ENCODE peak calls at places on chromosomes 4 and X, in eight cellular contexts. One of them, this sample, is unnamed.

GRCh38 chrX:100864967-100865366 is 9.2 kb downstream of the NOX1 start:
- DNase-seq in A549: no peak
- DNase-seq in H1: no peak
- DNase-seq in endothelial cell of umbilical vein: peak
- DNase-seq in K562: no peak
- DNase-seq in HCT116: no peak
- DNase-seq in HepG2: no peak
- DNase-seq in GM12878: no peak
- DNase-seq in this sample: no peak

GRCh38 chrX:123797543-123798447 is 62.1 kb upstream of the XIAP start:
- DNase-seq in A549: peak
- DNase-seq in H1: no peak
- DNase-seq in endothelial cell of umbilical vein: no peak
- DNase-seq in K562: no peak
- DNase-seq in HCT116: no peak
- DNase-seq in HepG2: peak
- DNase-seq in GM12878: no peak
- DNase-seq in this sample: peak

GRCh38 chr4:88179261-88179660 is 20.8 kb upstream of the ABCG2 start:
- DNase-seq in A549: no peak
- DNase-seq in H1: no peak
- DNase-seq in endothelial cell of umbilical vein: no peak
- DNase-seq in K562: no peak
- DNase-seq in HCT116: no peak
- DNase-seq in HepG2: no peak
- DNase-seq in GM12878: no peak
- DNase-seq in this sample: no peak

GRCh38 chr4:69092190-69092589 is 4.1 kb upstream of the UGT2B7 start:
- DNase-seq in A549: no peak
- DNase-seq in H1: no peak
- DNase-seq in endothelial cell of umbilical vein: peak
- DNase-seq in K562: no peak
- DNase-seq in HCT116: no peak
- DNase-seq in HepG2: no peak
- DNase-seq in GM12878: no peak
- DNase-seq in this sample: peak

GRCh38 chrX:121389976-121390709 is 342.7 kb downstream of the GLUD2 start:
- DNase-seq in A549: no peak
- DNase-seq in H1: no peak
- DNase-seq in endothelial cell of umbilical vein: no peak
- DNase-seq in K562: no peak
- DNase-seq in HCT116: peak
- DNase-seq in HepG2: peak
- DNase-seq in GM12878: no peak
- DNase-seq in this sample: no peak

GRCh38 chr4:6157926-6158325 is 42.4 kb downstream of the JAKMIP1 start:
- DNase-seq in A549: no peak
- DNase-seq in H1: no peak
- DNase-seq in endothelial cell of umbilical vein: no peak
- DNase-seq in K562: no peak
- DNase-seq in HCT116: no peak
- DNase-seq in HepG2: no peak
- DNase-seq in GM12878: no peak
- DNase-seq in this sample: no peak

GRCh38 chr4:66639361-66639760 is 905.9 kb downstream of the CENPC start:
- DNase-seq in A549: no peak
- DNase-seq in H1: no peak
- DNase-seq in endothelial cell of umbilical vein: peak
- DNase-seq in K562: no peak
- DNase-seq in HCT116: no peak
- DNase-seq in HepG2: no peak
- DNase-seq in GM12878: no peak
- DNase-seq in this sample: no peak

GRCh38 chr4:65367306-65367705 is 303.0 kb downstream of the EPHA5 start:
- DNase-seq in A549: no peak
- DNase-seq in H1: no peak
- DNase-seq in endothelial cell of umbilical vein: no peak
- DNase-seq in K562: no peak
- DNase-seq in HCT116: no peak
- DNase-seq in HepG2: no peak
- DNase-seq in GM12878: no peak
- DNase-seq in this sample: no peak

GRCh38 chr4:141469392-141469791 is 167.0 kb upstream of the IL15 start:
- DNase-seq in A549: no peak
- DNase-seq in H1: no peak
- DNase-seq in endothelial cell of umbilical vein: no peak
- DNase-seq in K562: no peak
- DNase-seq in HCT116: no peak
- DNase-seq in HepG2: no peak
- DNase-seq in GM12878: no peak
- DNase-seq in this sample: no peak

GRCh38 chr4:1985287-1985686 is 23.5 kb downstream of the NELFA start:
- DNase-seq in A549: no peak
- DNase-seq in H1: no peak
- DNase-seq in endothelial cell of umbilical vein: no peak
- DNase-seq in K562: no peak
- DNase-seq in HCT116: no peak
- DNase-seq in HepG2: no peak
- DNase-seq in GM12878: no peak
- DNase-seq in this sample: no peak

GRCh38 chrX:107700317-107700774 is 72.0 kb downstream of the PRPS1 start:
- DNase-seq in A549: no peak
- DNase-seq in H1: no peak
- DNase-seq in endothelial cell of umbilical vein: no peak
- DNase-seq in K562: no peak
- DNase-seq in HCT116: no peak
- DNase-seq in HepG2: no peak
- DNase-seq in GM12878: no peak
- DNase-seq in this sample: peak

GRCh38 chr4:149790172-149790907 is 25.3 kb downstream of the IQCM start:
- DNase-seq in A549: no peak
- DNase-seq in H1: no peak
- DNase-seq in endothelial cell of umbilical vein: no peak
- DNase-seq in K562: no peak
- DNase-seq in HCT116: no peak
- DNase-seq in HepG2: no peak
- DNase-seq in GM12878: no peak
- DNase-seq in this sample: peak

GRCh38 chr4:60790608-60791007 is 409.5 kb upstream of the ADGRL3 start:
- DNase-seq in A549: no peak
- DNase-seq in H1: no peak
- DNase-seq in endothelial cell of umbilical vein: no peak
- DNase-seq in K562: no peak
- DNase-seq in HCT116: no peak
- DNase-seq in HepG2: no peak
- DNase-seq in GM12878: no peak
- DNase-seq in this sample: no peak

GRCh38 chrX:94097852-94098251 is 423.8 kb downstream of the FAM133A start:
- DNase-seq in A549: no peak
- DNase-seq in H1: no peak
- DNase-seq in endothelial cell of umbilical vein: no peak
- DNase-seq in K562: no peak
- DNase-seq in HCT116: no peak
- DNase-seq in HepG2: no peak
- DNase-seq in GM12878: no peak
- DNase-seq in this sample: no peak

GRCh38 chrX:54045563-54046228 is 1.4 kb upstream of the PHF8 start:
- DNase-seq in A549: peak
- DNase-seq in H1: no peak
- DNase-seq in endothelial cell of umbilical vein: no peak
- DNase-seq in K562: no peak
- DNase-seq in HCT116: no peak
- DNase-seq in HepG2: peak
- DNase-seq in GM12878: no peak
- DNase-seq in this sample: peak

DNA sequence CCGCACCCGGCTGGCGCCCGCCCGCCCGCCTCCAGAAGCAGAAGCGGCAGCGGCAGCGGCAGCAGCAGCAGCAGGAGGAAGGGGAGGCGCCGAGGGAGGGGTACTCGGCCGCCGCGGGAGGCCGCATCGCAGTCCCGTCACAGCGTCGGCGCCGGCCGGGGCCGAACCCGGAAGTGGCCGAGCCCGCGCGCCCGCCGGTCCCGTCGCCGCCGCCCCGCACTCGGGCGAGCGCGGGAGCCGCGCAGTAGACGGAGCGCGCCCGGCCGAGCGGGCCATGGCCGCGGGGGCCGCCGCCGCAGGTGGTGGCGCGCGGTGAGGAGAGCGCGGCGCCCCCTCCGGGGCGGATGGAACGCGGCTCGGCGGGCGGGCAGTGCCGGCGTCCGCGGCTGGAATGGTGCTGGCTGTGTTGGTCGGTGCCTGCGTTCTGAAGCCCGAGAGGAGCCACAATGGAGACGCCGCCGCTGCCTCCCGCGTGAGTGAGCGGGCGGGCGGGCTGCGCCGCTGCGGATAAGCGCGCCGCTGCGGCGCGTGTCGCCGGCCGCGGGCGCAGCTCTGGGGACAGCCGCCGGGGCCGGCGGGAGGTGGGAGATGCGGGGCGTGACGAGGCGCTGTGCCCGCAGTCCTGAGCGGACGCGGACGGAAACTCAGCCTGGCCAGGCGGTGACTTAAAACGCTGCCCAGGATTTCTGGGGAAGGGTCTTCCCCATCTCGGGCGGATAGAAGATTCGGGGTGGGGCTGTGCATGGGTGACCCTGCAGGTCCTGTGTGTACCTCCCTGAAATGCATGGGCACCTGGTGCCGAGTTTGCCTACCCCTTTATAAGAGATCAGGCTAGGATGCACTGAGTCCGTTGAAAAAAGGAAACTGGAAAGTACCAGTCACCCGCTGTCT is at the start of gene KLHL2:
- DNase-seq in A549: peak
- DNase-seq in H1: no peak
- DNase-seq in endothelial cell of umbilical vein: peak
- DNase-seq in K562: peak
- DNase-seq in HCT116: no peak
- DNase-seq in HepG2: peak
- DNase-seq in GM12878: no peak
- DNase-seq in this sample: peak
- TF ChIP-seq POLR2A in A549: peak
- TF ChIP-seq POLR2A in H1: peak
- TF ChIP-seq POLR2A in endothelial cell of umbilical vein: peak
- TF ChIP-seq POLR2A in K562: no peak
- TF ChIP-seq POLR2A in HCT116: peak
- TF ChIP-seq POLR2A in HepG2: peak
- TF ChIP-seq POLR2A in GM12878: peak
- TF ChIP-seq POLR2A in this sample: peak

DNA sequence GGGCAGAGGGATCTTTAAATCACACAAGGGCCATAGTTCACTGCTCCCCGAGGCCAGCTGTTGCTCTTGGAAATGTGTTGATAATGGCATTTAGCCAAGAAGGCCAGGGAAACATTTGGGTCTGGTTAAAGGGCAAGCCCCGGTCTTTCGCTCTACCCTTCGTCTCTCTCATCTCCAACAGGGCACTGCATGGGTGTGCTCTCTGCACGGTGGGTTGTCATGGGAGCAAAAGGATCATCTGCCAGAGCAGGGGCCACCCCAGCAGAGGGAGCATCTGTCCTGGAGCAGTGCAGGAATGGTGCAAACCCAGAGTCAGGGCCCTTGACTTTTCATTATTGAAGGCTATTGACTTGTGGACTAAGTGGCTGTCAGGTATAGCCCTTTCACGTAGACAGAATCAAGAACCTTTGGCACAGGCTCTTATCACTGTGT is 22.7 kb upstream of the PGRMC2 start:
- DNase-seq in A549: peak
- DNase-seq in H1: no peak
- DNase-seq in endothelial cell of umbilical vein: no peak
- DNase-seq in K562: peak
- DNase-seq in HCT116: no peak
- DNase-seq in HepG2: peak
- DNase-seq in GM12878: no peak
- DNase-seq in this sample: no peak
- TF ChIP-seq CTCF in A549: peak
- TF ChIP-seq CTCF in H1: peak
- TF ChIP-seq CTCF in endothelial cell of umbilical vein: no peak
- TF ChIP-seq CTCF in K562: peak
- TF ChIP-seq CTCF in HCT116: no peak
- TF ChIP-seq CTCF in HepG2: peak
- TF ChIP-seq CTCF in GM12878: no peak
- TF ChIP-seq CTCF in this sample: no peak

DNA sequence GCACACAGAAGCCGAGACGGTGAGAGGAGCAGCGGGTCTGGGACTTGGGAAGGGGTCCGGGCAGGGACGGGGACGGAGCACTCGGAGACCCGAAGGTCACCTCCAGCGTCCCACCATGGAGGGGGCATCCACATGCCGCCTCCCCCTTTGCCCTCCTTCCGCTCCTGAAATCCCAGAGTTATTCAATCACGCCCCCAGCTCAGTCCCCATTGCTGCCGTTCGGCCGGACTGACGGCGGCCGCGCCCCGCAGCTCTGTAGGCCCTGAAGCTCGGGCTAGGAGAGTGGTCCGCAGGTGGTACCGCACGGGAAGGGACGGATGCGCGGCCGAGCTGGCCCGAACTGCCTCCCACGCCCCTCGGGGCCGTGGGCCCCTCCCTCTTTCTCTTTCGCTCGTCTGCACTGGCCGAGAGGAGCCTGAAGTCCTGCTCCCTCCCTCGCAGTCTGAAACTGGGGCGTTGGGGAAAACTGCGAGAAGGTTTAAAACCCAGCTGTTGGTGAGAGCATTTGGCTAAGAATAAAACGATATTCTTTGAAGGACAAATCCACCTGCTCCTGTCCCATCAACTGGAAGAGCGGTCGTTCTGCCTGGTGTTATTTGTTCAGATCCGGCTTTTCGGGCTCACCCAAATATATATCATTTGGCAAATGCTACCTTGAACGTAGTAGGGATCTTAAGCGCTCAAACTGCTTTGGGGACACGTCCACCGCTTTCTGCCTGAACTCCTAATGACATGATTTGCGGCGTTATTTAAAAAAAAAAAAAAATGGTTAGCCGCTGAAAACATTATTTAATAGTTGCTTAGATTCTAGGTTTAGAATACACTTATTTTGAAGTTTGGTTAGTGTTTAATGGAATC is 719 bp downstream of the USO1 start:
- DNase-seq in A549: peak
- DNase-seq in H1: no peak
- DNase-seq in endothelial cell of umbilical vein: peak
- DNase-seq in K562: peak
- DNase-seq in HCT116: peak
- DNase-seq in HepG2: peak
- DNase-seq in GM12878: peak
- DNase-seq in this sample: peak
- TF ChIP-seq MAX in A549: no peak
- TF ChIP-seq MAX in H1: peak
- TF ChIP-seq MAX in endothelial cell of umbilical vein: no peak
- TF ChIP-seq MAX in K562: no peak
- TF ChIP-seq MAX in HCT116: peak
- TF ChIP-seq MAX in HepG2: peak
- TF ChIP-seq MAX in GM12878: no peak
- TF ChIP-seq MAX in this sample: peak

DNA sequence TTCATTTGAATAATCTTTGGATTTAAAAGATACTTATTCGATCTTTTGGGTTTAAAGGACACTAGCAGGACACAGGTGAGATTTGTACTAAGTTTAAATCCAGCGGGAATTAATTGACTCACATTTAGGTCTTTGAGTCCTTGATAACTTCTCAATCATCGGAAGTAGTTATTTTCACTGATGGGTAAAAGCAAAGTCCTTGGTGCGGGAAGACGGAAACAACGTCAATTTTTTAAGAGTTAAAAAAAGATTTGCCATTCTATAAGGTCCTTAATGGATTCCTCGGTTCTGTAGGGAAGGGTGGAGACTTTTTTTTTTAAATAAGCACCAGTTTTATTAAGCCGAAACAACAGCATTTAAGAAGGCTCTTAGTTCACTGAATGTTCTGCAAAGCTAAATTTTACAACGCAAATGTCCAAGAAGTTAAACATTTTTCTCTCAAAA is 2.9 kb downstream of the TMSB4X start:
- DNase-seq in A549: no peak
- DNase-seq in H1: no peak
- DNase-seq in endothelial cell of umbilical vein: no peak
- DNase-seq in K562: no peak
- DNase-seq in HCT116: no peak
- DNase-seq in HepG2: no peak
- DNase-seq in GM12878: no peak
- DNase-seq in this sample: no peak
- TF ChIP-seq POLR2A in A549: no peak
- TF ChIP-seq POLR2A in H1: no peak
- TF ChIP-seq POLR2A in endothelial cell of umbilical vein: no peak
- TF ChIP-seq POLR2A in K562: peak
- TF ChIP-seq POLR2A in HCT116: peak
- TF ChIP-seq POLR2A in HepG2: no peak
- TF ChIP-seq POLR2A in GM12878: no peak
- TF ChIP-seq POLR2A in this sample: no peak

This sample was measured in NB4.